ENCODE peak calls at places on chromosomes 3 and 15, in five cellular contexts. E, P, X, F and V are unnamed samples.

GRCh38 chr3:182438398-182438797 is 354.9 kb upstream of the ATP11B start:
- DNase-seq in X (no peak), F (no peak), E (no peak), P (no peak), V (no peak)

GRCh38 chr3:18069564-18069963 is 327.1 kb upstream of the TBC1D5 start:
- DNase-seq in X (no peak), E (no peak), P (no peak), F (no peak), V (no peak)

GRCh38 chr15:42707873-42708544 is 28.9 kb downstream of the CDAN1 start:
- DNase-seq in F (no peak), X (no peak), E (no peak), P (no peak), V (no peak)

GRCh38 chr3:42979044-42979962 is at the start of gene GASK1A:
- DNase-seq in E (no peak), X (no peak), P (peak), F (peak), V (no peak)

GRCh38 chr3:186057594-186057993 is 51.3 kb downstream of the ETV5 start:
- DNase-seq in X (no peak), F (peak), P (no peak), E (peak), V (peak)

GRCh38 chr15:89845305-89845893 is 30.7 kb upstream of the ANPEP start:
- DNase-seq in X (peak), F (peak), E (peak), P (no peak), V (peak)

GRCh38 chr3:122299872-122300460 is 25.1 kb upstream of the CSTA start:
- DNase-seq in P (peak), F (no peak), X (peak), E (peak), V (no peak)

GRCh38 chr3:177134166-177134565 is 63.1 kb downstream of the TBL1XR1 start:
- DNase-seq in E (no peak), F (peak), X (no peak), P (no peak), V (no peak)

GRCh38 chr15:62782100-62782791 is 260.3 kb upstream of the TPM1 start:
- DNase-seq in X (peak), E (peak), P (peak), F (peak), V (peak)

GRCh38 chr3:152524198-152525140 is 255.7 kb downstream of the MBNL1 start:
- DNase-seq in X (peak), E (peak), F (peak), P (peak), V (peak)

GRCh38 chr3:160756907-160757623 is 1.0 kb downstream of the PPM1L start:
- DNase-seq in X (no peak), E (no peak), P (peak), F (no peak), V (no peak)

GRCh38 chr3:143596957-143597642 is 251.2 kb downstream of the SLC9A9 start:
- DNase-seq in P (peak), E (no peak), F (no peak), X (no peak), V (no peak)

GRCh38 chr3:54939591-54940300 is 11.9 kb upstream of the LRTM1 start:
- DNase-seq in X (no peak), P (peak), E (peak), F (no peak), V (peak)

GRCh38 chr3:112638327-112639020 is 2.5 kb downstream of the CCDC80 start:
- DNase-seq in F (peak), X (no peak), P (no peak), E (no peak), V (no peak)

GRCh38 chr15:99132584-99133287 is 27.9 kb downstream of the SYNM start:
- DNase-seq in F (no peak), P (no peak), E (no peak), X (no peak), V (no peak)

GRCh38 chr15:56249080-56249479 is 5.4 kb upstream of the RFX7 start:
- DNase-seq in X (no peak), P (no peak), E (peak), F (peak), V (peak)

GRCh38 chr15:75649045-75649761 is 1.5 kb downstream of the SNX33 start:
- DNase-seq in P (no peak), E (no peak), X (no peak), F (no peak), V (no peak)
- TF ChIP-seq CTCF in P (no peak), E (no peak), X (no peak), F (no peak), V (no peak)

GRCh38 chr3:139646505-139646904 is 31.3 kb downstream of the NMNAT3 start:
- DNase-seq in P (no peak), X (no peak), E (no peak), F (no peak), V (no peak)
- TF ChIP-seq CTCF in P (no peak), X (no peak), E (no peak), F (no peak), V (no peak)

DNA sequence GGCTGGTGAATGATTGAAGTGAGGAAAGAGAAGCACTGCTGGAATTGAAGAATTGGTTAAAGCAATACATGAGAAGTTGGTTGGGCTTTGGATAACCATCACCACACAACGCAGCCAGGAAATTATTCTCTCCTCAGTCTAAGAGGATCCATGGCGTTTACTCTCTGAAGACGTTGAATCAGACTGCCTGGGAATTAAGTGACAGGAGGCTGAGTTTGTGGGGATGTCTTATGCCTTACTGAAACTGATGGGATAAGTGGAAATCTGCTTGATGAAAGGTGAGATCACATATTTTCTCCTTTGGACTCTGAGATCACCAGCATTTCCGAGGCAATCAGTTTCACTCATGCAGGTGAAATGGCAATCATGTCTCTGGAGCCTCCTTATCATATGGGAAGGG is 456.1 kb upstream of the GBE1 start:
- DNase-seq in E (no peak), P (no peak), X (no peak), F (no peak), V (no peak)
- TF ChIP-seq CTCF in E (no peak), P (no peak), X (no peak), F (no peak), V (no peak)

GRCh38 chr3:57597240-57597972 is at the start of gene ARF4:
- DNase-seq in E (peak), F (peak), X (peak), P (peak), V (peak)
- TF ChIP-seq CTCF in E (peak), F (peak), X (no peak), P (no peak), V (peak)